ENCODE peak calls at places on chromosome 14, in nine cellular contexts. W is myocyte, C is cerebellum, R is T-helper 9 cell, X is omental fat pad, Q is mesothelial cell of epicardium, Y is COR-L47, O is right lobe of liver, U is endothelial cell. T is an unnamed sample.

GRCh38 chr14:99230271-99231141 is 41.5 kb downstream of the BCL11B start:
- DNase-seq in W (no peak), C (no peak), R (peak), X (no peak), Q (no peak), Y (no peak), O (no peak), U (no peak), T (no peak)

GRCh38 chr14:104976198-104977007 is 1.8 kb downstream of the AHNAK2 start:
- DNase-seq in W (peak), C (peak), R (peak), X (peak), Q (peak), Y (peak), O (peak), U (peak), T (peak)

GRCh38 chr14:100602621-100603020 is 15.4 kb upstream of the BEGAIN start:
- DNase-seq in W (no peak), C (no peak), R (no peak), X (no peak), Q (no peak), Y (no peak), O (peak), U (no peak), T (no peak)

GRCh38 chr14:75025082-75025481 is 22.4 kb downstream of the EIF2B2 start:
- DNase-seq in W (no peak), C (no peak), R (no peak), X (no peak), Q (no peak), Y (no peak), O (no peak), U (no peak), T (no peak)

GRCh38 chr14:68557648-68558047 is 235.2 kb downstream of the ZFP36L1 start:
- DNase-seq in W (no peak), C (no peak), R (no peak), X (no peak), Q (no peak), Y (no peak), O (no peak), U (no peak), T (no peak)

GRCh38 chr14:67539116-67539515 is 6.0 kb downstream of the PLEKHH1 start:
- DNase-seq in W (no peak), C (peak), R (no peak), X (no peak), Q (no peak), Y (no peak), O (no peak), U (no peak), T (no peak)

GRCh38 chr14:58752782-58753181 is 115.0 kb downstream of the DACT1 start:
- DNase-seq in W (no peak), C (peak), R (no peak), X (peak), Q (no peak), Y (peak), O (peak), U (no peak), T (peak)

GRCh38 chr14:53615254-53615653 is 341.4 kb downstream of the BMP4 start:
- DNase-seq in W (no peak), C (no peak), R (no peak), X (no peak), Q (no peak), Y (no peak), O (no peak), U (no peak), T (no peak)

GRCh38 chr14:99522457-99522891 is 41.3 kb downstream of the CCNK start:
- DNase-seq in W (no peak), C (no peak), R (no peak), X (no peak), Q (no peak), Y (no peak), O (no peak), U (no peak), T (no peak)

GRCh38 chr14:73173092-73173735 is 36.9 kb downstream of the PSEN1 start:
- DNase-seq in W (peak), C (peak), R (no peak), X (no peak), Q (no peak), Y (peak), O (no peak), U (no peak), T (no peak)

GRCh38 chr14:71384007-71384605 is 476.8 kb downstream of the PCNX1 start:
- DNase-seq in W (no peak), C (no peak), R (no peak), X (no peak), Q (no peak), Y (no peak), O (no peak), U (no peak), T (no peak)

GRCh38 chr14:68241862-68242490 is 422.4 kb downstream of the RAD51B start:
- DNase-seq in W (peak), C (no peak), R (no peak), X (no peak), Q (no peak), Y (no peak), O (no peak), U (no peak), T (no peak)

GRCh38 chr14:70707138-70708038 is 65.7 kb downstream of the TTC9 start:
- DNase-seq in W (peak), C (no peak), R (no peak), X (no peak), Q (no peak), Y (no peak), O (no peak), U (no peak), T (no peak)

GRCh38 chr14:33914676-33915516 is 36.0 kb downstream of the EGLN3 start:
- DNase-seq in W (peak), C (no peak), R (no peak), X (no peak), Q (no peak), Y (no peak), O (no peak), U (no peak), T (peak)

GRCh38 chr14:72739446-72740405 is 154.2 kb downstream of the DPF3 start:
- DNase-seq in W (no peak), C (no peak), R (no peak), X (no peak), Q (peak), Y (no peak), O (peak), U (no peak), T (no peak)

GRCh38 chr14:22610931-22611330 is 12.8 kb downstream of the ABHD4 start:
- DNase-seq in W (no peak), C (no peak), R (no peak), X (no peak), Q (no peak), Y (no peak), O (no peak), U (no peak), T (no peak)

GRCh38 chr14:31920003-31920402 is 157.1 kb upstream of the ARHGAP5 start:
- DNase-seq in W (no peak), C (no peak), R (no peak), X (no peak), Q (no peak), Y (no peak), O (no peak), U (no peak), T (no peak)

GRCh38 chr14:100193417-100194357 is 34.2 kb upstream of the DEGS2 start:
- DNase-seq in W (no peak), C (no peak), R (no peak), X (no peak), Q (no peak), Y (no peak), O (no peak), U (no peak), T (peak)

GRCh38 chr14:54976316-54976715 is 50.6 kb downstream of the WDHD1 start:
- DNase-seq in W (peak), C (no peak), R (no peak), X (no peak), Q (no peak), Y (no peak), O (no peak), U (no peak), T (no peak)

GRCh38 chr14:105184461-105184860 is 3.3 kb upstream of the NUDT14 start:
- DNase-seq in W (peak), C (no peak), R (no peak), X (no peak), Q (no peak), Y (peak), O (no peak), U (no peak), T (no peak)

GRCh38 chr14:68094158-68094557 is 274.6 kb downstream of the RAD51B start:
- DNase-seq in W (no peak), C (no peak), R (no peak), X (no peak), Q (no peak), Y (no peak), O (no peak), U (no peak), T (no peak)

GRCh38 chr14:99891900-99892299 is 98.7 kb downstream of the EML1 start:
- DNase-seq in W (no peak), C (no peak), R (no peak), X (no peak), Q (no peak), Y (no peak), O (no peak), U (no peak), T (no peak)

GRCh38 chr14:83594874-83595273 is 1935.1 kb upstream of the FLRT2 start:
- DNase-seq in W (no peak), C (no peak), R (no peak), X (no peak), Q (no peak), Y (no peak), O (no peak), U (no peak), T (no peak)

GRCh38 chr14:32593290-32593942 is 264.3 kb downstream of the AKAP6 start:
- DNase-seq in W (peak), C (no peak), R (no peak), X (no peak), Q (no peak), Y (no peak), O (no peak), U (no peak), T (no peak)

GRCh38 chr14:54316652-54317051 is 80.2 kb upstream of the CDKN3 start:
- DNase-seq in W (no peak), C (no peak), R (no peak), X (no peak), Q (no peak), Y (no peak), O (no peak), U (no peak), T (no peak)

GRCh38 chr14:104795781-104796681 is 483 bp upstream of the AKT1 start:
- DNase-seq in W (peak), C (peak), R (peak), X (no peak), Q (no peak), Y (peak), O (peak), U (peak), T (no peak)

GRCh38 chr14:90649096-90649495 is 167.1 kb downstream of the TTC7B start:
- DNase-seq in W (peak), C (no peak), R (no peak), X (no peak), Q (no peak), Y (no peak), O (no peak), U (no peak), T (no peak)

GRCh38 chr14:75989134-75989533 is 3.6 kb downstream of the IFT43 start:
- DNase-seq in W (no peak), C (no peak), R (no peak), X (no peak), Q (no peak), Y (no peak), O (peak), U (no peak), T (peak)

GRCh38 chr14:75551021-75551420 is 27.4 kb upstream of the FLVCR2 start:
- DNase-seq in W (no peak), C (no peak), R (no peak), X (no peak), Q (no peak), Y (no peak), O (no peak), U (no peak), T (no peak)

GRCh38 chr14:34098985-34099349 is 148.1 kb upstream of the EGLN3 start:
- DNase-seq in W (no peak), C (no peak), R (no peak), X (no peak), Q (no peak), Y (no peak), O (no peak), U (no peak), T (no peak)

GRCh38 chr14:37197421-37198272 is at the start of gene MIPOL1:
- DNase-seq in W (peak), C (peak), R (no peak), X (peak), Q (peak), Y (peak), O (peak), U (peak), T (peak)

GRCh38 chr14:44846232-44846824 is 115.4 kb downstream of the KLHL28 start:
- DNase-seq in W (peak), C (peak), R (no peak), X (no peak), Q (no peak), Y (peak), O (no peak), U (peak), T (no peak)

GRCh38 chr14:106203438-106203837 is 677.1 kb downstream of the TMEM121 start:
- DNase-seq in W (no peak), C (no peak), R (no peak), X (no peak), Q (no peak), Y (no peak), O (no peak), U (no peak), T (no peak)